ENCODE peak calls at places on chromosomes 13 and 19, in five cellular contexts. X, A, I, Y and S are unnamed samples.

GRCh38 chr19:41888926-41889325 is 5.9 kb downstream of the ARHGEF1 start:
- DNase-seq in A (no peak), X (no peak), I (no peak), Y (no peak), S (no peak)

GRCh38 chr13:94860981-94861407 is 148.6 kb upstream of the SOX21 start:
- DNase-seq in A (no peak), Y (no peak), X (no peak), I (no peak), S (no peak)

GRCh38 chr19:51082641-51083040 is at the start of gene KLK14:
- DNase-seq in I (no peak), A (no peak), X (no peak), Y (no peak), S (no peak)

GRCh38 chr19:50536662-50537305 is 23.1 kb upstream of the ASPDH start:
- DNase-seq in A (no peak), X (no peak), Y (no peak), I (no peak), S (no peak)

GRCh38 chr13:29254971-29255370 is 340.5 kb downstream of the SLC7A1 start:
- DNase-seq in A (no peak), Y (no peak), X (no peak), I (no peak), S (no peak)

GRCh38 chr13:39501711-39502324 is 101.2 kb downstream of the LHFPL6 start:
- DNase-seq in Y (no peak), X (no peak), I (no peak), A (no peak), S (no peak)

GRCh38 chr19:8476524-8476923 is 25.9 kb downstream of the PRAM1 start:
- DNase-seq in Y (no peak), I (no peak), A (no peak), X (no peak), S (no peak)

GRCh38 chr19:51904331-51905165 is at the start of gene ZNF649:
- DNase-seq in X (peak), A (peak), Y (peak), I (peak), S (peak)

GRCh38 chr19:17293605-17294004 is 9.6 kb downstream of the ABHD8 start:
- DNase-seq in Y (no peak), X (no peak), I (no peak), A (no peak), S (no peak)

GRCh38 chr13:42997381-42997780 is 5.3 kb upstream of the EPSTI1 start:
- DNase-seq in X (no peak), A (no peak), Y (no peak), I (no peak), S (no peak)

GRCh38 chr19:38321646-38322323 is 2.1 kb downstream of the KCNK6 start:
- DNase-seq in Y (no peak), I (no peak), X (no peak), A (no peak), S (no peak)

GRCh38 chr19:53907690-53908089 is 1.4 kb upstream of the CACNG7 start:
- DNase-seq in A (no peak), I (no peak), X (no peak), Y (no peak), S (no peak)

GRCh38 chr19:23406716-23407115 is 11.4 kb upstream of the ZNF91 start:
- DNase-seq in Y (no peak), A (no peak), X (no peak), I (no peak), S (no peak)

GRCh38 chr19:15300533-15301194 is 31.7 kb downstream of the BRD4 start:
- DNase-seq in X (no peak), A (no peak), I (peak), Y (no peak), S (no peak)

GRCh38 chr19:44726465-44726864 is 22.0 kb upstream of the BCL3 start:
- DNase-seq in X (no peak), I (no peak), Y (no peak), A (no peak), S (peak)

GRCh38 chr13:82688400-82688999 is 1193.8 kb downstream of the SLITRK1 start:
- DNase-seq in I (no peak), X (no peak), Y (no peak), A (no peak), S (no peak)

GRCh38 chr13:98947925-98948324 is 29.9 kb downstream of the DOCK9 start:
- DNase-seq in I (no peak), X (no peak), Y (no peak), A (no peak), S (no peak)

GRCh38 chr19:13262450-13262849 is 112.2 kb downstream of the IER2 start:
- DNase-seq in Y (no peak), X (no peak), A (peak), I (peak), S (peak)

GRCh38 chr13:59587030-59587429 is 576.7 kb downstream of the DIAPH3 start:
- DNase-seq in I (no peak), Y (no peak), X (no peak), A (no peak), S (no peak)

GRCh38 chr13:64186503-64186902 is 2770.9 kb upstream of the PCDH20 start:
- DNase-seq in X (no peak), I (no peak), A (no peak), Y (no peak), S (no peak)

DNA sequence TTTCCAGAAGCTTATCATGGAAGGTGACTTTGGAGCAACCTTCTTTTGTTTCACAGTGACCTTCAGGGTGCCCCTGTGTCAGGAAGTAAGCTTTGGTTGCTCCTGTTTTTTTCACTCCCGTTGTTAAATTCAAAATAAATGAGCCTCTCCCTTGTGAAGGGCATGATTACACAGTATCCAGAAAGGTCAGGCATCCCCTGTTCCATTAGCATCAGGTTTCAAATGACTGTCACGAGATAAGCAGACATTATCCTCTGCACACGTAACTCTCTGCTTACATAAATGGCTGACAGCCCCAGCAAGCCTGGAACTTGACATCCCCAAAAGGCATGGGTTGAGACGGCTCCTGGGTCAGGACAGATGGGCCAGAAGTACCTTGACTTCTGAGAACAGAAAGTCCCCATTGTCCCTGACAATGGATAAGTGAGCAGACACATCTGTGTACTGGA is 52.0 kb downstream of the RAB20 start:
- DNase-seq in A (peak), Y (no peak), I (no peak), X (no peak), S (peak)
- TF ChIP-seq ESRRA in A (peak), Y (no peak), I (no peak), X (no peak), S (no peak)

DNA sequence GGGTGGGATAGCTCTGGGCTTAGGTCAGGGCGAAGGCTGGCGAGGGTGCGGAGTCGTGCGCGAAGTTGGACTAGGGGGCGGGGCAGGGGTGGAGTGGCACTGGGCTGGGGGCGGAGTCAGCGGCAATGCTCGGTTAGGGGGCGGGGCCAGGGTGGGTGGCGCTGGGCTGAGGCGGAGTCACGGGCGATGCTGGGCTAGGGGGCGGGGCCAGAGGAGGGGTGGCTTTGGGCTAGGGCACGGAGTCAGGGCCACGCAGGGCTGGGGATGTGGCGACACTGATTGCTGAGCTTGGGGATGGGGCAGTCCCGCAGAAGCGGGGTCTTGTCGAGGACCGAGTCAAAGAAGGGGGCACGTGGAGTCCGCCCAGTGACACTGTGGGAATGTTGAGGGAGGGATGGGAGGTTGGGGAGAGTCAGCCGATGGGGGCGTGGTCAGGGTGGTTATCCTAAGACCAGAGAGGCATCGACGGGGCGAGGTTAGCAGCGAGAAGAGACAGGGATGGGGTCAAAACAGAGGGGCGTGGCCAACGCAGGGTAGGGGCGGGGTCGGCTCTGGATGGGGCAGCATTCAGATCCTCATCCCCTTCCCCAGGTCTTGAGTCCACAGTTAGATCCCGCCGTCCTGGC is 8.7 kb downstream of the HOMER3 start:
- DNase-seq in I (peak), A (peak), Y (no peak), X (peak), S (no peak)
- TF ChIP-seq ESRRA in I (no peak), A (no peak), Y (no peak), X (no peak), S (no peak)

DNA sequence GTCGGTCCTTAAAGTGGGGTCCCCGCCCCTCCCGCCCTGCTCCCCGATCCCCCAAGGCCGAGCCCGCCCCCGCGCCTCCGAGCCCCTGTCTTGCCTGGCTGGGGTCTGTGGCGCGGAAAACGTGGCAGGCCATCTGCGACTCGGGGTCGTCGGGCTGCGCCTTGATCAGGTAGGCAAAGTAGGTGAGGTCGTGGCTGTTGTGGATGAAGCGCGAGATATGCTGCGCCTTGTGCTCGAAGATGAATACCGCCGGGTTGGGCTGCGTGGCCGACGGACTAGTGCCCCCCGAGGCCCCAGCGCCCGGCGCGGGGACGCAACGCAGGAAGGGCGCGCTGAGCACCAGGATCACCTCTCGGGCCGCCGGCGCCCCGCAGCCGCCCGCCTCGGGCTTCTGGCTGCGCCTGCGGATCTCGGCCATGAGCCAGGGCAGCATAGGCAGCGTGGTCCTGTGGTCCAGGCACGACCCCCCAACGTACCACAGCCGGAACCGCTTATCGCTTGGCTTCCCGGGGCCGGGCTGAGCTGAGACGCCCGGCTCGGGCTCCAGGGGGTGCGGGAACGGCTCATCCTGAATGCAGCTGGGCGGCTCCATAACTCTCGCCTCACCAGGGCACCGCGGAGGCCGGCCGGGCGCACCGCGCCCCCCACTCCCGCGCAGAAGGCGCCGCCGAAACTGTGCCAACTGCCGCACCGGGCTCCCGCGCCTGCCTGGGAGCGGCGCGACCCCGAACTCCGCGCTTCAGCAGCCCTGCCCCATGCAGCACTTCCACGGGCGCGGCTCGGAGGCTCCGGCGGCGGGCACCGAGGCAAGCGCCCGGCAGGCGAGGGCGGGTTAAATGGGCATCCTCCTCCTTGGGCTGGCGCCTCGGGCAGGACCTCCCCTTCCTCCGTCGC is 546 bp downstream of the TBC1D4 start:
- DNase-seq in Y (no peak), X (peak), A (peak), I (peak), S (no peak)
- TF ChIP-seq ESRRA in Y (no peak), X (no peak), A (no peak), I (no peak), S (no peak)

GRCh38 chr19:1570836-1571235 is 2.7 kb upstream of the MEX3D start:
- DNase-seq in X (no peak), I (no peak), A (no peak), Y (no peak), S (no peak)

GRCh38 chr19:1568320-1569019 is at the start of gene MEX3D:
- DNase-seq in Y (no peak), X (peak), I (peak), A (peak), S (peak)

GRCh38 chr19:1571358-1571757 is 3.2 kb upstream of the MEX3D start:
- DNase-seq in A (no peak), X (no peak), I (no peak), Y (no peak), S (no peak)

GRCh38 chr19:1567848-1568227 is 287 bp downstream of the MEX3D start:
- DNase-seq in I (no peak), X (no peak), Y (no peak), A (no peak), S (no peak)

DNA sequence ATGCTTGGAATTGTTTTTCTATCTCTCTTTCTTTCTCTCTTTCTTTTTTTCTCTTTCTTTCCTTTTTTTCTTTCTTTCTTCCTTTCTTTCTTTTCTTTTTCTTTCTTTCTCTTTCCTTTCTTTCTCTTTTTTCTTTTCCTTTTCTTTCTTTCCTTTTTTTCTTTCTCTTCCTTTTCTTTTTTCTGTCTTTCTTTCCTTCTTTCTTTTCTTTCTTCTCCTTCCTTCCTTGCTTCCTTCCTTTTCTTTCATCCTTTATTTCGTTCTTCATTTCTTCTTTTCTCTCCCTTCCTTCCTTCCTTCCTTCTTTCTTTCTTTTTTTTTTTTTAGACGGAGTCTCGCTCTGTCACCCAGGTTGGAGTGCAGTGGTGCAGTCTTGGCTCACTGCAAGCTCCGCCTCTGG is 1.9 kb upstream of the MEX3D start:
- DNase-seq in X (no peak), I (no peak), Y (no peak), A (no peak), S (no peak)
- TF ChIP-seq ESRRA in X (no peak), I (no peak), Y (no peak), A (no peak), S (no peak)

GRCh38 chr19:2331601-2332246 is 3.2 kb downstream of the SPPL2B start:
- DNase-seq in X (no peak), A (no peak), Y (no peak), I (no peak), S (no peak)
- TF ChIP-seq ESRRA in X (no peak), A (no peak), Y (no peak), I (no peak), S (no peak)

DNA sequence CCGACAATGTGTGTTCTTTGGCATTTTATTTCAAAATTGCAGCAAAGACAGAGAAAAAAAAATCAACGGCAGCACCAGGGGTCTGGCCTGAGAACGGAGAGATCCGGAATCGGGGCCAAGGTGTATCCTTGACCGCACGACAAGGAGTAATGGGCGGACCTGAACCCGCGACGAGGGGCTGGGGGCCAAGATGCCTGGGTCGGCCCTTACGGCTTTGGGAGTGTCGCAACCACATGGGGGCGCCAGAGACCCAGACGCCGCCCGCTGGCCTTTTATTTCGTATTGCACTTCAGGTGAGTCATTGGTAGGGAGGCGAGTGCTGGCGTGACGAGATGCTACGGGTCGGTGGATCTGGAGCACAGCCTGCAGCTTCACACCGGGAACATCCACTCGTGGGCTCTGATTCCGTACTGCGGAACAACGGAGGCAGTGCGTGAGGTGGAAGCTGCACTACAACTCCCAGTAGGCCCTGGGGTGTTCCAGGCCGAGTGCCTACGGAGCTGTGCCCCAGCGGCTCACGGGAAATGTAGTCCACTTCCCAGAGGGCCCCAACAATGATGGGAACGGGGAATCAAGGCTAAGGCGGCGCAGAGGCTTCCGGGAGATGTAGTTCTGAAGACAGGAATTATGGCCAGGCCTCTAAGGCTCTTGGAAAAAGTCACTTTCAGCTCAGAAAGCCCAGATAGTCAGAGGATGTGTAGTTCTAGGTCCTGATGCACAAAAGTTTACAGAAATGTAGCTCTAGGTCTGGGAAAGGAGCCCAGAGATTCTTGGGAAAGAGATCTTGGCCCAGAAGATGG is 15.6 kb downstream of the BCAT2 start:
- DNase-seq in Y (peak), I (peak), X (peak), A (peak), S (peak)
- TF ChIP-seq ESRRA in Y (peak), I (no peak), X (no peak), A (peak), S (no peak)

GRCh38 chr13:106500450-106500849 is 35.0 kb downstream of the EFNB2 start:
- DNase-seq in I (no peak), Y (no peak), X (no peak), A (no peak), S (no peak)

GRCh38 chr13:106498158-106498557 is 37.3 kb downstream of the EFNB2 start:
- DNase-seq in X (no peak), Y (no peak), I (no peak), A (no peak), S (no peak)

GRCh38 chr13:106499113-106499512 is 36.3 kb downstream of the EFNB2 start:
- DNase-seq in Y (no peak), I (no peak), X (no peak), A (no peak), S (no peak)

GRCh38 chr13:106498571-106498970 is 36.9 kb downstream of the EFNB2 start:
- DNase-seq in I (no peak), Y (no peak), A (no peak), X (no peak), S (no peak)

DNA sequence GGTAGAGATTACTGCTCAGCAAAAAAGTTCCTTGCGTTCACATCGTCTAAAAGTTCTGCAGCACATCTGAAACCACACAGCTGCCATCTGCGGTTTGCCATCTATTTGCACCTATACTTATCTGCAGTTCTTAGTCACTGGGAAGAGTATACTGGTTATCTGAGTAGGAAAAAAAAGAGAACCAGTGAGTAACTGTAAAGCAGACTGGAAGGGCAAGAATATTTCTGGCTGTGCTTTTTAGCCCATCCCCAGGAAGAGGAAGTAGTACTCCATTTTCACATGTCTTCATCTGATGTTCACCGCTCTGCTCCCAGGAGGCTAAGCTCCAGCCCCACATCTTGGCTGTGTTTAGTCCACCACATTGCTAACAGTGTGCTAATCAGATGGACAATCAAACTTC is 35.6 kb downstream of the EFNB2 start:
- DNase-seq in Y (peak), A (peak), X (no peak), I (no peak), S (no peak)
- TF ChIP-seq ESRRA in Y (no peak), A (no peak), X (no peak), I (no peak), S (no peak)

GRCh38 chr13:113723400-113724015 is 35.5 kb upstream of the TMEM255B start:
- DNase-seq in X (no peak), I (no peak), A (no peak), Y (no peak), S (no peak)
- TF ChIP-seq ESRRA in X (no peak), I (no peak), A (no peak), Y (no peak), S (no peak)